ENCODE peak calls at places on chromosomes 13 and 19, in ten cellular contexts. B, N, D, R, F, I, O, W, C and V are unnamed samples.

GRCh38 chr13:77124423-77124822 is 97.5 kb upstream of the FBXL3 start:
- DNase-seq in F (no peak), C (no peak), R (no peak), I (no peak), B (no peak), O (peak; percentile 7), W (no peak), D (no peak), N (no peak), V (no peak)

GRCh38 chr19:46776927-46777911 is 11.2 kb downstream of the SLC1A5 start:
- DNase-seq in C (no peak), W (no peak), D (no peak), I (no peak), R (no peak), N (no peak), F (no peak), B (no peak), O (no peak), V (no peak)

GRCh38 chr13:75480691-75481175 is 1.2 kb downstream of the TBC1D4 start:
- DNase-seq in R (no peak), F (no peak), C (peak; percentile 54), B (peak; percentile 62), W (peak; percentile 79), D (peak; percentile 88), N (peak; percentile 87), I (peak; percentile 39), O (peak; percentile 58), V (peak; percentile 75)

GRCh38 chr19:45852145-45852750 is 10.7 kb downstream of the SYMPK start:
- DNase-seq in C (no peak), O (no peak), N (peak; percentile 26), I (no peak), F (no peak), R (no peak), B (peak; percentile 40), D (no peak), W (no peak), V (no peak)

GRCh38 chr13:20401958-20402856 is 123.5 kb downstream of the CRYL1 start:
- DNase-seq in R (no peak), O (peak; percentile 39), C (no peak), D (no peak), N (peak; percentile 91), W (no peak), F (no peak), I (no peak), B (peak; percentile 83), V (no peak)

GRCh38 chr19:35247526-35248309 is 1.1 kb upstream of the LSR start:
- DNase-seq in W (peak; percentile 90), C (peak; percentile 84), F (peak; percentile 70), O (no peak), B (no peak), R (no peak), I (no peak), N (peak; percentile 89), D (peak; percentile 88), V (peak; percentile 88)

GRCh38 chr13:44406617-44407016 is 33.0 kb downstream of the SERP2 start:
- DNase-seq in F (no peak), N (no peak), I (no peak), R (no peak), W (no peak), O (no peak), B (no peak), C (no peak), D (no peak), V (no peak)

GRCh38 chr13:46469064-46469463 is 82.0 kb upstream of the RUBCNL start:
- DNase-seq in R (no peak), W (no peak), C (no peak), I (no peak), D (peak; percentile 55), B (peak; percentile 51), N (peak; percentile 26), F (peak; percentile 10), O (peak; percentile 71), V (no peak)

GRCh38 chr19:38759590-38760003 is 13.7 kb downstream of the LGALS7 start:
- DNase-seq in W (no peak), I (no peak), N (no peak), D (no peak), R (no peak), O (peak; percentile 37), B (no peak), F (no peak), C (no peak), V (no peak)

GRCh38 chr13:109667754-109668360 is 118.5 kb downstream of the IRS2 start:
- DNase-seq in D (no peak), I (no peak), F (no peak), C (no peak), B (no peak), N (no peak), O (no peak), R (no peak), W (no peak), V (no peak)
- TF ChIP-seq CTCF in D (no peak), I (no peak), F (no peak), C (no peak), B (no peak), N (no peak), O (no peak), R (no peak), W (no peak), V (no peak)

GRCh38 chr13:91946498-91947070 is 548.2 kb downstream of the GPC5 start:
- DNase-seq in D (no peak), F (peak; percentile 1), R (no peak), N (peak; percentile 23), B (peak; percentile 16), I (peak; percentile 2), C (peak; percentile 12), O (peak; percentile 21), W (no peak), V (no peak)
- TF ChIP-seq CTCF in D (no peak), F (peak; percentile 72), R (peak; percentile 35), N (peak; percentile 57), B (peak; percentile 82), I (peak; percentile 74), C (peak; percentile 54), O (peak; percentile 3), W (no peak), V (peak; percentile 50)

DNA sequence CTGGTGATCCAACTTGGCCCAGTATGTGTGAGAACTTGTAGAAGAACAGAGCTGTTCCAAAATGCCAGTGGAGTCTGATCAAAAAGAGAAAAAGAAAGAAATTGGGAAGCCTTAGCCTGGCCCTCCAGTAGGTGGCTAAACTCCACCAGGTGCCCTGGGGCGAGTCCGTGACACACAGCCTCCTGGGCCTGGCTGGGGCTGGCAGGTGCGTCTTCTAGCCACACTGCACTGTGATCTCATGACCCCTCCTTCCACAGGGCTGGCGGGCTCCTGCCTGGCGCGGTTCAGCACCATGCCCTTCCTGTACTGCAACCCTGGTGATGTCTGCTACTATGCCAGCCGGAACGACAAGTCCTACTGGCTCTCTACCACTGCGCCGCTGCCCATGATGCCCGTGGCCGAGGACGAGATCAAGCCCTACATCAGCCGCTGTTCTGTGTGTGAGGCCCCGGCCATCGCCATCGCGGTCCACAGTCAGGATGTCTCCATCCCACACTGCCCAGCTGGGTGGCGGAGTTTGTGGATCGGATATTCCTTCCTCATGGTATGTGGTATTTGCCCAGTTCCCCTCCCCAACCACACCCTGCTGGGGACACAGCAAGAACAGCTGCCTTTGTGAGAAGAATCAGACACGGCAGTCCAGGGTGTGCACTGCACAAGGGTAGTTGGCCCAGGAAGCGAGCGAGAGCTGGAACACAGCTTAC is 53.7 kb downstream of the RAB20 start:
- DNase-seq in O (no peak), I (no peak), C (no peak), F (no peak), D (no peak), N (peak; percentile 15), R (no peak), B (no peak), W (peak; percentile 75), V (no peak)
- TF ChIP-seq CTCF in O (peak; percentile 8), I (no peak), C (no peak), F (no peak), D (peak; percentile 32), N (peak; percentile 29), R (no peak), B (no peak), W (peak; percentile 19), V (no peak)

GRCh38 chr13:98868932-98869331 is 108.9 kb downstream of the DOCK9 start:
- DNase-seq in C (no peak), F (no peak), W (no peak), R (no peak), D (no peak), N (no peak), O (no peak), I (no peak), B (no peak), V (no peak)

GRCh38 chr13:98866882-98867281 is 111.0 kb downstream of the DOCK9 start:
- DNase-seq in C (no peak), D (no peak), R (no peak), N (no peak), F (no peak), O (no peak), B (no peak), W (no peak), I (no peak), V (no peak)

GRCh38 chr13:98871727-98872126 is 106.1 kb downstream of the DOCK9 start:
- DNase-seq in F (no peak), D (no peak), W (no peak), N (no peak), I (no peak), O (no peak), R (no peak), B (no peak), C (no peak), V (no peak)

GRCh38 chr13:98873377-98874028 is 104.4 kb downstream of the DOCK9 start:
- DNase-seq in O (no peak), C (no peak), I (no peak), W (no peak), N (no peak), B (no peak), D (no peak), F (no peak), R (no peak), V (no peak)

GRCh38 chr13:98869408-98870090 is 108.3 kb downstream of the DOCK9 start:
- DNase-seq in D (no peak), C (no peak), F (no peak), R (no peak), B (no peak), W (no peak), N (peak; percentile 5), O (peak; percentile 24), I (no peak), V (no peak)
- TF ChIP-seq CTCF in D (no peak), C (peak; percentile 31), F (no peak), R (no peak), B (peak; percentile 26), W (no peak), N (peak; percentile 57), O (peak; percentile 24), I (peak; percentile 49), V (peak; percentile 39)